ENCODE peak calls at places on chromosome 16, in eight cellular contexts. A, U, M, C, S, Z, H and G are unnamed samples.

GRCh38 chr16:66228791-66229190 is 137.7 kb upstream of the CDH5 start:
- DNase-seq in C (no peak), H (no peak), M (peak), S (no peak), Z (peak), A (no peak), U (no peak), G (no peak)

GRCh38 chr16:79740153-79740720 is 139.7 kb upstream of the MAF start:
- DNase-seq in C (no peak), U (no peak), H (no peak), S (no peak), A (no peak), Z (no peak), M (no peak), G (no peak)

GRCh38 chr16:87705780-87706277 is 60.0 kb downstream of the KLHDC4 start:
- DNase-seq in U (no peak), A (no peak), M (no peak), S (no peak), Z (no peak), C (no peak), H (no peak), G (no peak)

GRCh38 chr16:11094838-11095565 is 150.6 kb downstream of the CLEC16A start:
- DNase-seq in H (no peak), M (no peak), A (no peak), C (no peak), S (no peak), Z (no peak), U (no peak), G (no peak)

GRCh38 chr16:54685682-54686081 is 245.0 kb upstream of the IRX5 start:
- DNase-seq in Z (no peak), S (no peak), U (no peak), C (no peak), M (no peak), H (no peak), A (no peak), G (no peak)

GRCh38 chr16:84141143-84141670 is 3.8 kb downstream of the HSDL1 start:
- DNase-seq in Z (no peak), S (no peak), A (no peak), H (peak), U (no peak), M (no peak), C (no peak), G (peak)

GRCh38 chr16:48153689-48154265 is 2.0 kb downstream of the ABCC12 start:
- DNase-seq in S (no peak), Z (no peak), H (no peak), C (no peak), M (no peak), A (no peak), U (no peak), G (no peak)

GRCh38 chr16:69396187-69397061 is 10.6 kb upstream of the TERF2 start:
- DNase-seq in H (peak), C (peak), S (peak), M (peak), Z (peak), U (peak), A (peak), G (peak)

GRCh38 chr16:21302454-21302853 is 24.4 kb upstream of the CRYM start:
- DNase-seq in A (no peak), Z (peak), U (no peak), M (no peak), H (no peak), C (no peak), S (no peak), G (no peak)

GRCh38 chr16:23836404-23837291 is 865 bp downstream of the PRKCB start:
- DNase-seq in M (no peak), Z (no peak), A (no peak), C (no peak), U (no peak), H (no peak), S (no peak), G (peak)

GRCh38 chr16:58515125-58515870 is at the start of gene SETD6:
- DNase-seq in S (peak), Z (peak), M (peak), H (peak), C (peak), U (peak), A (peak), G (peak)
- TF ChIP-seq POLR2A in S (peak), Z (peak), M (no peak), H (peak), C (no peak), U (peak), A (peak), G (peak)

DNA sequence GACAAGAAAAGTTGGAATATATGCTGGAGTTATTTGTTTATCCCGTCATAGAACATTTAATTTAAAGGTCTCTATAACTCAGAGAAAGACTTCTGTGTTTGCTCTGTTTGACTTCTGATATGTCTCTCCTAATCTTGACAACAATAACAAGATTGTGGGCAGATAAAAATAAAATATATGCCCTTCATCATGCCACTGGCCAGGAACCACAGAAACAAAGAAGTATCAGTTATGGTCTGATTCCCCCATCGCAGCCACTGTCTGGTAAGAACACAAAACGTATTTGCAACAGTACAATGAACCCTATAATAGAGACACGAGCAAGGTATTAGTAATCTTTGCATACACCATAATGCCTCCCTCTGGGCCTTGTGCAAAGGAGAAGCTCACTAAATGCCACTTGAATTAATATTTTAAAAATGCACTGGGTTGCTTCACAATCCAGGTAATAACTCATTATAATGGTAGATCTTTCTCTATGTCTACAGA is 1498.3 kb downstream of the CDH11 start:
- DNase-seq in Z (no peak), A (no peak), S (no peak), M (no peak), U (no peak), C (no peak), H (no peak), G (no peak)
- TF ChIP-seq POLR2A in Z (no peak), A (no peak), S (no peak), M (no peak), U (no peak), C (no peak), H (no peak), G (no peak)

DNA sequence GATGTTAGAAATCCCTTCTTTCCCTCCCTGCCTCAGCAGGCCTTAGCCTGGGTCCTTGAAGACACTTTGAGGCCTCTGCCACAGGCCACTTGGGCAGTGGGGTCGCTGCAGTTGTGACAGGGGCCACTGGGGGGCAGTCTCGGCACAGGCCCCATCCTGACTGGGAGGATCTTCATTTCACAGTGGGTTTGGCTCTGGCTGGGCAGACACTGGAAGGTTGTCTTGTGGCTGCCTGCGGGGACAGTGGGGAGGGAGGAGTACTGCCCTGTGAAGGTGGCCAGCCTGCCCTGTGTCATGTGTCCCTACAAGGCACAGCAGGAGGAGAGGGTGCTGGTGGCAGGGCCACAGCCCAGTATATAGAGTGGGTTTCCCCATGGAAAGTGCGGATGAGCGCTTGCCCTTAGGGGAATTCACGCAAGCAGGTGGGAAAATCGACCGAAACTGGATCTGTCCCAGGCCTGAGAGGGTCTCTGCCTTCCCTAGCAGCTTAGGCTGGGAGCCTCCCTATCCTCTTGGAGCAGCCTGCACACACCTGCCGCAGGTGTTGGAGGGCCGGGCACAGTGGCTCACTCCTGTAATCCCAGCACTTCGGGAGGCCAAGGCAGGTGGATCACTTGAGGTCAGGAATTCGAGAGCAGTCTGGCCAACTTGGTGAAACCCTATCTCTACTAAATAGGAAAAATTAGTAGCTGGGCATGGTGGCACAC is 28.8 kb downstream of the GINS2 start:
- DNase-seq in U (peak), Z (peak), H (peak), A (peak), S (peak), M (peak), C (peak), G (peak)
- TF ChIP-seq POLR2A in U (no peak), Z (no peak), H (no peak), A (no peak), S (no peak), M (no peak), C (no peak), G (no peak)

GRCh38 chr16:47143677-47144558 is at the start of gene NETO2:
- DNase-seq in C (peak), Z (peak), H (peak), S (peak), M (peak), U (no peak), A (peak), G (peak)
- TF ChIP-seq POLR2A in C (no peak), Z (peak), H (peak), S (peak), M (no peak), U (peak), A (no peak), G (no peak)

DNA sequence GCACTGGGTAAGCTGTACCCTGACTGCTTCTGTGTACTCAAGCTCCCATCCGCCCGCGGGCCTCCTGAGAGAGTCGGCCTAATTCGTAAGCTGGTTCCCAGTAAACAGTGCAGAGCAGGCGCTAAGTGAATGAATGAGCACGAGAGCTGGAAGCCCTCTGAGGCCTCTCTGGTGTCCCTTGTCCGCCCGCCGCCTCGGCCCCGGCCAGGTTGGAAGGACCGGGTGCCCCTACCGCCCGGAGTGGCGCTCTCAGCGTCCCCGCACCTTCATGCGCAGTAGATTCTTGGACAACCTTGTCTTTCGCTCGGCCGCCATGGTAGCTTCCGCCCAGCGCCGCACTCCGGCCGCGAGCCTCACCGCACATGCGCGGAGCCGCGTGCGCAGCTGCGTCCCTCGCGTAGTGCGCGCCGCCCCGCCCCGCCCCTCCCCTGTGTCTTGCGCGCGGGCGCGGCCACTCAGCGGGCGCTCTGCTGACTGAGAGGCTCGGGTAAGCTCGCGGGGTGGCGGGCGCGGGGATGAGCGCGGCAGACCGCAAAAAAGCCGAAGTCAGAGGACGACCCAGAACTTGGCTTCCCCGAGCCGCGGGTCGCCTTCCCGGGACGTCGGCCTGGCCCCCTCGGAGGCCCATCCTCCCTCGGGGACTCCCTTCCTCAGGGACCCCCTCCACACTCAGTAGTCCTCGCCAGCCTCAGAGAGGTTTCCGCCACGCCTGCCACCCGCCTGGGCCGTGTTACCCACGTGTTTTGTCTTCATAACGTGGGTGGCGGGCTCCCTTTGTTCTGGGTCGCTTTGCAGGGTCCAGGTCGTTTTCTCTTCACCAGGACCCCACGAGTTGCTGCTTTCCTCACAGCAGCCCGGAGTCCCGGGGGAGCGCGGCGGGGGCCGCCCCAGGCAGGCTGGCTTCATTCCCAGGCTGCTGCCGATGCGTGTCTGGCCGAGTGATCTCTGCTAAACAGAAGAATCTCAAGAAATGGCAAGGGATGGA is at the start of gene MPHOSPH6:
- DNase-seq in A (peak), H (peak), Z (peak), U (peak), S (peak), M (peak), C (peak), G (peak)
- TF ChIP-seq POLR2A in A (peak), H (peak), Z (peak), U (peak), S (no peak), M (peak), C (no peak), G (peak)

GRCh38 chr16:62665269-62665668 is 629.0 kb upstream of the CDH8 start:
- DNase-seq in Z (no peak), C (no peak), A (no peak), S (no peak), U (no peak), M (no peak), H (no peak), G (no peak)

GRCh38 chr16:62661435-62661834 is 625.2 kb upstream of the CDH8 start:
- DNase-seq in H (no peak), A (no peak), U (no peak), C (no peak), S (no peak), M (no peak), Z (no peak), G (no peak)

DNA sequence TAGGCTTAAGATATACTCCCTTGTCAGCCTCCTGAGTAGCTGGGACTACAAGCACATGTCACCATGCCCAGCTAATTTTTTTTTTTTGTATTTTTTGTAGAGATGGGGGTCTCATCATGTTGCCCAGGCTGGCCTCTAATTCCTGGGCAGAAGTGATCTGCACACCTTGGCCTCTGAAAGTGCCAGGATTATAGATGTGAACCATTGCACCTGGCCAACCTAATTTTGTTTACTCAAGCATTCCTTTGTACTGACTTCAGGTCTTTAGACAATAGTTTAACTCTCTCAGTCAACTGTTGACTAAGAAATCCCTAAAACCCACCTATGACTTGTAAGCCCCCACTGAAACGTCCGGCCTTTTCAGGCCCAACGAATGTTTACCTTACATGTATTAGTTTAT is 628.3 kb upstream of the CDH8 start:
- DNase-seq in M (no peak), Z (no peak), U (no peak), C (no peak), S (no peak), H (no peak), A (no peak), G (no peak)
- TF ChIP-seq POLR2A in M (no peak), Z (no peak), U (no peak), C (no peak), S (no peak), H (no peak), A (no peak), G (no peak)

DNA sequence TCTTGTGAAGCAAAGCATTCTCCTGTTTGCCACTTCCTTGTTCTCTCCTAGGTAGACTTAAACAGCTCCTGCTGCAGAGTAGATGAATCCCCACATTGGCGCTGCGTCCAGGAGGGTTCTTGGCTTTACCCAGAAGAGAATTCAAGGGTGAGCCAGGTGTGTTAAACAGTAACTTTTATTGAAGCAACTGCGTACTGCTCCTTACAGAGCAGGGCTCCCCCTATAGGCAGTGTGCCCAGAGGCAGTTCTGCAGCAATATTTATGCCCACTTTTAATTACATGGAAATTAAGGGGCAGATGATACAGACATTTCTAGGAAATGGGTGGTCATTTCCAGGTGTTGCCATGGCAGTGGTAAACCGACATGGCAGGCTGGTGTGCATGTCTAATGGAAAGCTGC is 987.6 kb upstream of the RBFOX1 start:
- DNase-seq in U (no peak), Z (no peak), C (no peak), M (no peak), S (no peak), A (no peak), H (no peak), G (no peak)
- TF ChIP-seq POLR2A in U (no peak), Z (no peak), C (no peak), M (no peak), S (no peak), A (no peak), H (no peak), G (no peak)

GRCh38 chr16:68235105-68235881 is 634 bp downstream of the ESRP2 start:
- DNase-seq in H (no peak), M (no peak), Z (no peak), A (peak), U (peak), S (peak), C (no peak), G (no peak)

GRCh38 chr16:68236804-68237242 is 896 bp upstream of the ESRP2 start:
- DNase-seq in Z (no peak), U (no peak), C (peak), S (no peak), A (peak), H (no peak), M (no peak), G (peak)

GRCh38 chr16:68235882-68236803 is at the start of gene ESRP2:
- DNase-seq in H (no peak), S (peak), C (no peak), Z (no peak), M (peak), U (peak), A (peak), G (peak)

GRCh38 chr16:68238029-68238345 is 2.1 kb upstream of the ESRP2 start:
- DNase-seq in U (no peak), M (no peak), H (no peak), A (no peak), C (no peak), Z (no peak), S (no peak), G (no peak)

GRCh38 chr16:68237243-68238028 is 1.5 kb upstream of the ESRP2 start:
- DNase-seq in S (peak), H (peak), U (peak), M (peak), Z (peak), A (peak), C (peak), G (peak)
- TF ChIP-seq POLR2A in S (peak), H (peak), U (peak), M (peak), Z (peak), A (peak), C (no peak), G (peak)

GRCh38 chr16:30896203-30896889 is at the start of gene CTF1:
- DNase-seq in S (peak), A (peak), C (peak), Z (peak), M (peak), U (peak), H (no peak), G (no peak)
- TF ChIP-seq POLR2A in S (peak), A (peak), C (no peak), Z (peak), M (peak), U (peak), H (no peak), G (no peak)